ENCODE peak calls at places on chromosomes 11 and 22, in five cellular contexts. B, Y, H, Z and O are unnamed samples.

GRCh38 chr22:48739348-48740085 is 1088.2 kb downstream of the BRD1 start:
- DNase-seq in Z (no peak), Y (no peak), H (no peak), B (no peak), O (no peak)

GRCh38 chr22:21009638-21010425 is 5.1 kb upstream of the P2RX6 start:
- DNase-seq in Y (no peak), H (no peak), B (peak; percentile 45), Z (peak; percentile 4), O (no peak)

GRCh38 chr11:134332189-134332631 is 422 bp downstream of the GLB1L2 start:
- DNase-seq in B (no peak), Z (peak; percentile 74), Y (no peak), H (peak; percentile 9), O (no peak)

GRCh38 chr11:86162257-86162656 is 82.3 kb upstream of the EED start:
- DNase-seq in H (no peak), Z (peak; percentile 79), Y (no peak), B (no peak), O (peak; percentile 40)

GRCh38 chr22:32830473-32830872 is 29.0 kb downstream of the TIMP3 start:
- DNase-seq in H (no peak), Z (no peak), Y (no peak), B (no peak), O (no peak)

GRCh38 chr11:35101223-35101622 is 37.7 kb upstream of the CD44 start:
- DNase-seq in B (no peak), Z (peak; percentile 66), Y (no peak), H (no peak), O (no peak)

GRCh38 chr11:61163714-61164609 is 2.7 kb upstream of the VPS37C start:
- DNase-seq in Z (no peak), H (no peak), B (peak; percentile 50), Y (no peak), O (no peak)

GRCh38 chr11:1017269-1018005 is 19.1 kb downstream of the MUC6 start:
- DNase-seq in H (no peak), Z (no peak), Y (no peak), B (peak; percentile 60), O (no peak)

GRCh38 chr11:116563028-116563712 is 209.6 kb downstream of the BUD13 start:
- DNase-seq in H (no peak), Z (peak; percentile 85), B (no peak), Y (peak; percentile 76), O (peak; percentile 41)

GRCh38 chr11:122661182-122661945 is 5.8 kb downstream of the UBASH3B start:
- DNase-seq in B (no peak), H (no peak), Z (no peak), Y (peak; percentile 11), O (no peak)

GRCh38 chr11:62688481-62688880 is 849 bp downstream of the LRRN4CL start:
- DNase-seq in H (no peak), Z (no peak), Y (no peak), B (no peak), O (no peak)

GRCh38 chr11:32050256-32050655 is 40.6 kb upstream of the RCN1 start:
- DNase-seq in B (no peak), H (no peak), Y (no peak), Z (no peak), O (no peak)

GRCh38 chr11:21321530-21321929 is 652.1 kb downstream of the NELL1 start:
- DNase-seq in H (no peak), Z (no peak), Y (no peak), B (no peak), O (no peak)

GRCh38 chr11:116427903-116428637 is 344.7 kb downstream of the BUD13 start:
- DNase-seq in B (no peak), Z (no peak), H (peak; percentile 48), Y (peak; percentile 17), O (no peak)

GRCh38 chr11:110896358-110896757 is 184.1 kb upstream of the ARHGAP20 start:
- DNase-seq in B (no peak), H (no peak), Z (no peak), Y (no peak), O (no peak)

GRCh38 chr22:37079158-37079557 is 27.6 kb downstream of the KCTD17 start:
- DNase-seq in Y (no peak), Z (no peak), H (no peak), B (no peak), O (no peak)

GRCh38 chr11:130581631-130582030 is 133.2 kb downstream of the ADAMTS15 start:
- DNase-seq in Y (no peak), H (no peak), Z (no peak), B (no peak), O (no peak)

GRCh38 chr22:38830845-38831108 is 13.1 kb downstream of the NPTXR start:
- DNase-seq in Z (no peak), B (no peak), H (no peak), Y (no peak), O (no peak)

GRCh38 chr11:47498584-47499152 is 49.7 kb upstream of the RAPSN start:
- DNase-seq in Y (no peak), Z (no peak), H (no peak), B (no peak), O (no peak)

GRCh38 chr22:41367039-41367679 is 14.6 kb upstream of the TEF start:
- DNase-seq in Y (peak; percentile 93), B (no peak), H (peak; percentile 73), Z (peak; percentile 96), O (peak; percentile 90)